ENCODE peak calls at places on chromosomes 5 and 9, in five cellular contexts. O, U, N, B and H are unnamed samples.

GRCh38 chr5:83577036-83577636 is 105.6 kb downstream of the VCAN start:
- DNase-seq in N (peak), B (no peak), U (peak), O (no peak), H (peak)

GRCh38 chr5:141914154-141914743 is 9.4 kb upstream of the DELE1 start:
- DNase-seq in N (no peak), O (no peak), B (peak), U (peak), H (peak)

GRCh38 chr5:119445544-119445943 is 6.8 kb upstream of the HSD17B4 start:
- DNase-seq in N (no peak), U (no peak), B (no peak), O (no peak), H (no peak)

GRCh38 chr5:51201024-51201423 is 182.2 kb upstream of the ISL1 start:
- DNase-seq in N (no peak), U (peak), B (no peak), O (no peak), H (no peak)

GRCh38 chr9:69380301-69380700 is 55.3 kb downstream of the ENTREP1 start:
- DNase-seq in U (no peak), N (no peak), O (no peak), B (no peak), H (no peak)

GRCh38 chr9:111798786-111799185 is 4.0 kb upstream of the SHOC1 start:
- DNase-seq in U (no peak), N (peak), B (peak), O (no peak), H (no peak)

GRCh38 chr5:15993334-15993733 is 186.3 kb downstream of the MARCHF11 start:
- DNase-seq in U (no peak), O (no peak), B (no peak), N (peak), H (no peak)

GRCh38 chr5:142825378-142826089 is 55.4 kb downstream of the ARHGAP26 start:
- DNase-seq in N (no peak), B (no peak), U (no peak), O (no peak), H (no peak)

GRCh38 chr5:96404191-96404867 is 28.7 kb downstream of the PCSK1 start:
- DNase-seq in B (no peak), N (no peak), U (no peak), O (no peak), H (no peak)

GRCh38 chr9:72633966-72634365 is 112.6 kb downstream of the TMC1 start:
- DNase-seq in B (peak), N (peak), O (no peak), U (no peak), H (no peak)

GRCh38 chr5:96538831-96539250 is 105.8 kb upstream of the PCSK1 start:
- DNase-seq in N (no peak), B (no peak), O (no peak), U (no peak), H (no peak)

GRCh38 chr9:70111641-70112236 is 68.1 kb downstream of the MAMDC2 start:
- DNase-seq in B (no peak), O (no peak), N (no peak), U (peak), H (no peak)

GRCh38 chr5:146799235-146800015 is 79.1 kb downstream of the PPP2R2B start:
- DNase-seq in O (no peak), U (no peak), N (no peak), B (no peak), H (no peak)

GRCh38 chr9:38229123-38229829 is 160.2 kb upstream of the SHB start:
- DNase-seq in B (no peak), N (no peak), O (no peak), U (no peak), H (no peak)

GRCh38 chr9:121863931-121864330 is 212.5 kb downstream of the DAB2IP start:
- DNase-seq in U (no peak), N (no peak), O (no peak), B (peak), H (no peak)

GRCh38 chr9:136645903-136646754 is 16.6 kb upstream of the EGFL7 start:
- DNase-seq in O (no peak), N (no peak), U (peak), B (no peak), H (no peak)

GRCh38 chr9:21070171-21070571 is 7.6 kb downstream of the IFNB1 start:
- DNase-seq in U (no peak), N (peak), O (peak), B (peak), H (peak)

GRCh38 chr9:29850664-29851063 is 2277.4 kb upstream of the C9orf72 start:
- DNase-seq in O (no peak), N (no peak), B (no peak), U (no peak), H (no peak)

GRCh38 chr9:86960938-86961337 is 13.6 kb upstream of the GAS1 start:
- DNase-seq in B (no peak), N (no peak), U (no peak), O (no peak), H (no peak)

GRCh38 chr5:109888980-109889379 is 199.3 kb downstream of the MAN2A1 start:
- DNase-seq in O (no peak), B (no peak), U (no peak), N (no peak), H (no peak)

GRCh38 chr9:132534832-132535231 is 47.6 kb upstream of the BARHL1 start:
- DNase-seq in O (no peak), B (no peak), U (no peak), N (no peak), H (no peak)